ENCODE peak calls at places on chromosome 10, in four cellular contexts. E is left ventricle myocardium inferior, H is testis, D is breast epithelium. B is an unnamed sample.
A peak's percentile ranks its signal among the peaks of the same experiment; 100 is the strongest.

GRCh38 chr10:28317735-28318134 is 14.9 kb upstream of the MPP7 start:
- DNase-seq in D (no peak), E (no peak), H (no peak), B (no peak)

GRCh38 chr10:93408788-93409187 is 73.3 kb downstream of the MYOF start:
- DNase-seq in E (no peak), D (no peak), H (no peak), B (no peak)

GRCh38 chr10:60429084-60429849 is 39.6 kb upstream of the ANK3 start:
- DNase-seq in H (no peak), E (peak; percentile 17), D (no peak), B (no peak)

GRCh38 chr10:75201793-75202307 is 8.7 kb upstream of the VDAC2 start:
- DNase-seq in H (no peak), E (no peak), D (no peak), B (no peak)

GRCh38 chr10:126432507-126432906 is 44.2 kb upstream of the ADAM12 start:
- DNase-seq in H (no peak), E (no peak), D (no peak), B (no peak)

GRCh38 chr10:102281103-102281502 is 35.8 kb downstream of the GBF1 start:
- DNase-seq in D (no peak), E (no peak), H (no peak), B (no peak)

GRCh38 chr10:69864321-69864720 is 62.6 kb downstream of the COL13A1 start:
- DNase-seq in D (no peak), H (no peak), E (no peak), B (no peak)

GRCh38 chr10:88318803-88319202 is 264.3 kb downstream of the RNLS start:
- DNase-seq in D (no peak), E (no peak), H (no peak), B (no peak)

DNA sequence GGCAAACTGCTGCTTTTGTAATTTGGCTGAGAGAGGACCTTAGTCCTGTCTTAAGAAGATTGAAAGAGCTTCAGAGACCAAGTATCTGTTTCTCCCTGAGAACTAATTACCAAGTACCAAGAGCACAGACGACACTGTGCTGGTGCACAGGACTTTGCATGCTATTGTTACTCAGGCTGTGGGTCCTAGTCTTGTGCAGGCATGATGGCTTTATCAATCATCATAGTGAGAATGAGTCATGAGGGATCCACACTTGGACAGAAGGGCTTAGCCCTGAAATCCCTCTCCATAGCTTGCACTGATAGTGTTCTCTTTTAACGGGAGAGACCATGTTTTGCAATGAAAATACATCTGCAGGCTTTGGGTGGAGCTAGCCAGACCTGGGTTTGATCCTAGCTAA is 93.3 kb downstream of the SORCS3 start:
- DNase-seq in D (no peak), E (no peak), H (no peak), B (no peak)
- H3K27ac ChIP-seq in D (no peak overlapping the region), E (no peak overlapping the region), H (no peak overlapping the region), B (no peak overlapping the region)

GRCh38 chr10:35605191-35605590 is at the start of gene GJD4:
- DNase-seq in H (no peak), E (no peak), D (no peak), B (no peak)

GRCh38 chr10:35595106-35595505 is 10.0 kb upstream of the GJD4 start:
- DNase-seq in E (no peak), D (no peak), H (no peak), B (no peak)

GRCh38 chr10:35594115-35594849 is 10.9 kb upstream of the GJD4 start:
- DNase-seq in E (no peak), H (no peak), D (no peak), B (no peak)

GRCh38 chr10:35598379-35598778 is 6.8 kb upstream of the GJD4 start:
- DNase-seq in H (no peak), D (no peak), E (no peak), B (no peak)

DNA sequence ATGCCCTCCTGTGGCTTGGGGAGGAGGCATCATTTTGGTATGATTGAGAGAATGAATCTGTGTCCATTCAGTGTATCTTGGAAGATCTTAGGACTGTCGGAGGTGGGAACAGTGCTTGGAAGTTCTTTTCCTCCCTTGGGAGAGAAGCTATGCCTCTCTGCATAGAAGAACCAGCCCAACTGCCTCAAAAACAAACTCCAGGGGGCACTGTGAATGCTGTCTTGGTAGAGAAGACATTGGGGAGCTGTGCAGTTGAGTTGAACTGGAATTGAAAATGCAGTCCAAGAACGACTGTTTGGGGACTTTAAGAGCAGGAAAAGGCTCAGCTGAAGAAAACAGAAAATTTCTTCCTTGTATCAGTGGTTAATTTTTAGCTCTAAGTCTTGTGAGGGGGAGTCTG is 4.9 kb upstream of the GJD4 start:
- DNase-seq in E (no peak), D (no peak), H (no peak), B (no peak)
- TF ChIP-seq CTCF in E (no peak), D (no peak), H (no peak), B (no peak)

GRCh38 chr10:119502618-119503155 is 39.8 kb downstream of the RGS10 start:
- DNase-seq in H (no peak), D (no peak), E (no peak), B (no peak)
- H3K4me3 ChIP-seq in H (no peak overlapping the region), D (no peak overlapping the region), E (no peak overlapping the region), B (no peak overlapping the region)

GRCh38 chr10:63627376-63627775 is 106.2 kb downstream of the REEP3 start:
- DNase-seq in H (no peak), D (no peak), E (no peak), B (no peak)
- H3K27ac ChIP-seq in H (no peak overlapping the region), D (peak overlapping the region; percentile 16), E (peak overlapping the region; percentile 100), B (no peak overlapping the region)

B was measured in coronary artery.